ENCODE peak calls at places on chromosomes 6 and 20, in ten cellular contexts. J is CD8-positive, alpha-beta T cell; X is substantia nigra; T is adrenal gland; B is ovary; W is endodermal cell; U is lower lobe of right lung; I is CD4-positive, alpha-beta T cell; V is fibroblast of lung; K is testis. D is an unnamed sample.

GRCh38 chr6:18538315-18538714 is 151.2 kb downstream of the RNF144B start:
- DNase-seq in J (no peak), X (no peak), T (no peak), B (no peak), W (no peak), U (no peak), I (no peak), V (no peak), K (no peak), D (no peak)

GRCh38 chr6:150900049-150900448 is 34.5 kb downstream of the MTHFD1L start:
- DNase-seq in J (no peak), X (no peak), T (no peak), B (no peak), W (no peak), U (no peak), I (no peak), V (no peak), K (no peak), D (no peak)

GRCh38 chr6:120903836-120904235 is 430.4 kb downstream of the TBC1D32 start:
- DNase-seq in J (no peak), X (no peak), T (no peak), B (no peak), W (no peak), U (no peak), I (no peak), V (no peak), K (no peak), D (no peak)

GRCh38 chr6:108160009-108160408 is 5.8 kb upstream of the NR2E1 start:
- DNase-seq in J (no peak), X (no peak), T (no peak), B (no peak), W (no peak), U (no peak), I (no peak), V (no peak), K (no peak), D (no peak)

GRCh38 chr20:55893031-55893430 is 112.3 kb downstream of the CBLN4 start:
- DNase-seq in J (no peak), X (no peak), T (no peak), B (no peak), W (no peak), U (no peak), I (no peak), V (no peak), K (no peak), D (no peak)

GRCh38 chr20:57097245-57097935 is 169.1 kb downstream of the BMP7 start:
- DNase-seq in J (no peak), X (no peak), T (no peak), B (no peak), W (no peak), U (no peak), I (no peak), V (no peak), K (peak), D (no peak)

GRCh38 chr6:166456360-166457156 is 73.8 kb upstream of the MPC1 start:
- DNase-seq in J (no peak), X (no peak), T (no peak), B (no peak), W (peak), U (no peak), I (no peak), V (peak), K (no peak), D (no peak)

GRCh38 chr20:7285918-7286556 is 518.6 kb downstream of the BMP2 start:
- DNase-seq in J (no peak), X (peak), T (peak), B (peak), W (peak), U (peak), I (no peak), V (peak), K (peak), D (peak)

GRCh38 chr6:108002365-108003221 is 44.6 kb upstream of the SEC63 start:
- DNase-seq in J (no peak), X (peak), T (no peak), B (no peak), W (peak), U (no peak), I (no peak), V (no peak), K (no peak), D (peak)

GRCh38 chr6:170130771-170131241 is 160.1 kb downstream of the DLL1 start:
- DNase-seq in J (no peak), X (no peak), T (peak), B (no peak), W (no peak), U (no peak), I (no peak), V (no peak), K (peak), D (no peak)

GRCh38 chr20:13318871-13319521 is 97.9 kb downstream of the ISM1 start:
- DNase-seq in J (no peak), X (no peak), T (no peak), B (no peak), W (no peak), U (no peak), I (no peak), V (no peak), K (no peak), D (no peak)

GRCh38 chr6:155188707-155189496 is 74.9 kb upstream of the CLDN20 start:
- DNase-seq in J (no peak), X (no peak), T (no peak), B (no peak), W (no peak), U (no peak), I (no peak), V (peak), K (no peak), D (no peak)

GRCh38 chr20:63567382-63568169 is 6.5 kb downstream of the HELZ2 start:
- DNase-seq in J (peak), X (no peak), T (no peak), B (no peak), W (no peak), U (peak), I (peak), V (no peak), K (no peak), D (no peak)

GRCh38 chr6:155670655-155671054 is 215.0 kb upstream of the NOX3 start:
- DNase-seq in J (no peak), X (no peak), T (no peak), B (no peak), W (no peak), U (no peak), I (no peak), V (no peak), K (no peak), D (no peak)

GRCh38 chr6:154848580-154848979 is 115.4 kb downstream of the SCAF8 start:
- DNase-seq in J (no peak), X (no peak), T (no peak), B (no peak), W (no peak), U (no peak), I (no peak), V (peak), K (no peak), D (no peak)

GRCh38 chr6:101513181-101513580 is 119.7 kb downstream of the GRIK2 start:
- DNase-seq in J (no peak), X (no peak), T (no peak), B (no peak), W (no peak), U (no peak), I (no peak), V (no peak), K (no peak), D (no peak)

GRCh38 chr20:36472656-36473071 is 68.7 kb upstream of the MYL9 start:
- DNase-seq in J (no peak), X (no peak), T (peak), B (peak), W (peak), U (peak), I (no peak), V (no peak), K (no peak), D (no peak)

GRCh38 chr6:157761331-157761921 is 61.6 kb upstream of the SNX9 start:
- DNase-seq in J (no peak), X (no peak), T (no peak), B (no peak), W (no peak), U (no peak), I (no peak), V (peak), K (no peak), D (no peak)

GRCh38 chr6:157758516-157759023 is 64.5 kb upstream of the SNX9 start:
- DNase-seq in J (no peak), X (no peak), T (peak), B (no peak), W (peak), U (no peak), I (no peak), V (no peak), K (no peak), D (no peak)

GRCh38 chr6:157759028-157759427 is 64.0 kb upstream of the SNX9 start:
- DNase-seq in J (no peak), X (no peak), T (no peak), B (no peak), W (peak), U (no peak), I (no peak), V (no peak), K (no peak), D (no peak)

GRCh38 chr6:157760589-157761330 is 62.3 kb upstream of the SNX9 start:
- DNase-seq in J (no peak), X (no peak), T (no peak), B (no peak), W (peak), U (no peak), I (no peak), V (peak), K (no peak), D (no peak)

DNA sequence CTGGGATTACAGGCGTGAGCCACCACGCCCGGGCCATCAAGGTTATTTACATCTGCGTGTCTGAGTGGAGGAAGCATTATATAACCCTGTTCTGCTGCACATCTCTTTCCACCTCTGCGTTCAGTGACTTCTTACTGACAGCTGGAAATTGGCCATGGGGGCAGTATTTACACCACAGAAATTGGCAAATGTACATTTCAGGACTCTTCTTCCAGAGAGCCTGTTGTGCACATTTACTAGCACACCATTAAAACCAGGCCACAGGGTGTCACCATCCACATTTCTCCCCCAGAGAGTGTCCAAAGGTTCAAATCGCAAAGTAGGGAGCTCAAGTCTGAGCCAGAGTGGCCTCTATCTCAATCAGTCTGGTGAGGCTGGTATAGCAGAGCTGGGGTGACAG is 62.9 kb upstream of the SNX9 start:
- DNase-seq in J (no peak), X (no peak), T (no peak), B (no peak), W (peak), U (no peak), I (no peak), V (peak), K (no peak), D (no peak)
- H3K27ac ChIP-seq in J (no peak), X (no peak), T (no peak), B (no peak), W (no peak), U (no peak), I (no peak), V (peak), K (no peak), D (peak)

DNA sequence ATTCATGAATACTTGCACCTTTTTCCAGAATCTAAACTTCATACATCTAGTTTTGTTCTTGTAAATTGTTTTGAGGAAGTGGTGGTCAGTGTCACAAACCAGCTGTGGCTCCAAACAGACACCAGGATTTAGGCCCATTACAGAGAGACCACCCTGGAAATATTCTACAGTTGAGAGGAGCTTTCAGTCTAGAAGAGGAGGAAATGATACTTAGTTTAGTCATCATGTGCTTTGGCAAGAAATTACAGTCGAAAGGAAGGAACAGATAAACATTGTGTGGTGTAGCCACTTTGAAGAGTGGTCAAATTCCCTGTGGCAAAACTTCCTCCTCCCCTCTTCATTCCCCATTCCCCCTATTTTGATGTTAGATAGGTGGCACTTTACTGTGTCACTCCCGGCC is 15.7 kb downstream of the DCBLD1 start:
- DNase-seq in J (no peak), X (no peak), T (no peak), B (no peak), W (no peak), U (no peak), I (no peak), V (peak), K (no peak), D (no peak)
- H3K27ac ChIP-seq in J (no peak), X (no peak), T (no peak), B (no peak), W (no peak), U (peak), I (no peak), V (peak), K (no peak), D (no peak)

DNA sequence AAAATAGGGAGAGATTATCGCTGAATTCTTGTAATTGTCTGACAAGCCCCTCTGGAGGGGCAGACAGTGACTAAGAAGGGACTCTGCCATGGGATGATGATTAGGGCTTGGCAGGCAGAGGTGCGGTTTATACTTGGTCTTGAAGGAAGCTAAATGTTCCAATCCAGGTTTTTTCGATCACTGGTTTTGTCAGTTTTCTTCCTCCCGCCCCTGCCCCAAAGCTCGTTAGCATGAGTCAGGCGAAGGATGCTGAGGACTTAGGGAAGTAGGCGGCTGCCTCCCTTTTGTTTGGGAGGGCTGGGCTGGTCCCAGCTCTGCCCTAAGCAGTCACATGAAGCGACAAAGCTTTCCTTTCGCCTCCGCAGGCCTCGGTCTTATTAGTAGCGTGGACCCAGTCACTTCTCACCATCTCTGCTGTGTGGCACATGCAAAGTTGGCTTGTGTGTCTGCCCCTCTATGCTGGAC is 314.2 kb downstream of the CDC5L start:
- DNase-seq in J (no peak), X (no peak), T (no peak), B (no peak), W (peak), U (no peak), I (no peak), V (no peak), K (no peak), D (no peak)
- H3K27ac ChIP-seq in J (no peak), X (no peak), T (no peak), B (no peak), W (no peak), U (no peak), I (no peak), V (no peak), K (no peak), D (no peak)

GRCh38 chr20:43726333-43726732 is 469 bp downstream of the GTSF1L start:
- DNase-seq in J (no peak), X (no peak), T (no peak), B (no peak), W (no peak), U (no peak), I (no peak), V (no peak), K (no peak), D (no peak)
- H3K27ac ChIP-seq in J (no peak), X (no peak), T (no peak), B (no peak), W (no peak), U (no peak), I (no peak), V (no peak), K (no peak), D (no peak)

DNA sequence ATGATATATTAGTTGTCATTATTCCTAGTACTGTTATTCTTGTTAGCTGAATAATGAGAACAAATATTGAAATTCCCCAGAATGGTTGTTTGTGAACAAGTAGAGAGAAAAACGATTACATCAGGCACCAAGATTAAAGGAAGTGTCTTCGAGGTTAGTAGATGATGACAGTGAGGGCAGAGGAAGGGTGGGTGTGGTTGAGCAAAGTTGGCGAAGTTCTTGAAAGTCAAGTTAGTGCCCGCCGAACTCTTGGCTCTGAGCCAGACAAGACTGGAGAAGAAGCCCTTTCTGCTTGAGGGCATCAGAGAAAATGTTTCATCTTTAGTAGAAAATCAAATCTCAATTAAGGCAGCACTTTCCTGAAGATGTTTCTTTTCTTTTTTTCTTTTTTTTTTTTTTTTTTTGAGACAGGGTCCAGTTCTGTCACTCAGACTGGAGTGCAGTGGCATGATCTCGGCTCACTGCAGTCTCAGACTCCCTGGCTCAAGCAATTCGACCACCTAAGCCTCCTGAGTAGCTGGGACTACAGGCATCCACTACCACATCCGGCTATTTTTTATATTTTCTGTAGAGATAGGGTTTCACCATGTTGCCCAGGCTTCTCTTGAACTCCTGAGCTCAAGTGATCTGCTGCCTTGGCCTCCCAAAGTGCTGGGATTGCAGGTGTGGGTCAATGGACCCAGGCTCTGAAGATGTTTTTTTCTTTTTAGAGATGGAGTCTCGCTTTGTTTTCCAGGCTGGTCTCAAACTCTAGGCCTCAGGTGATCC is 77.1 kb downstream of the SGK1 start:
- DNase-seq in J (peak), X (no peak), T (peak), B (no peak), W (no peak), U (peak), I (peak), V (no peak), K (peak), D (no peak)
- H3K27ac ChIP-seq in J (peak), X (no peak), T (no peak), B (no peak), W (no peak), U (no peak), I (peak), V (no peak), K (no peak), D (no peak)

DNA sequence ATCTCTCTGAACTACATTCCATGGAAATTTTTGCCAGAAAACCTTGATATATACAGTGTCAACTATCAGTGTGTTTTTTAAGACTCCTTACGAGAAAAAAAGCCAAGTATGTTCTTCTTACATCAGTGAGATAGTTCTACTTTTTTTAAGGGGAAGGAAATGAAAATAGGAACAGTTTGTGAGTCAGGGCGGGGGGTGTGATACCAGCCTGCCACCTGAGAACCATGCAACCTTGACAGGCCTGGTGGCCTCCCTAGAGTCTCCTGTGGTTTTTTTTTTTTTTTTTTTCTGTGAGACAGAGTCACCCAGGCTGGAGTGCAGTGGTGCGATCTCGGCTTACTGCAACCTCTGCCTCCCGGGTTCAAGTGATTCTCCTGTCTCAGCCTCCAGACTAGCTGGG is 96.3 kb upstream of the GCM1 start:
- DNase-seq in J (no peak), X (no peak), T (no peak), B (no peak), W (no peak), U (peak), I (no peak), V (no peak), K (no peak), D (no peak)
- H3K27ac ChIP-seq in J (no peak), X (no peak), T (no peak), B (no peak), W (no peak), U (no peak), I (no peak), V (no peak), K (no peak), D (no peak)

DNA sequence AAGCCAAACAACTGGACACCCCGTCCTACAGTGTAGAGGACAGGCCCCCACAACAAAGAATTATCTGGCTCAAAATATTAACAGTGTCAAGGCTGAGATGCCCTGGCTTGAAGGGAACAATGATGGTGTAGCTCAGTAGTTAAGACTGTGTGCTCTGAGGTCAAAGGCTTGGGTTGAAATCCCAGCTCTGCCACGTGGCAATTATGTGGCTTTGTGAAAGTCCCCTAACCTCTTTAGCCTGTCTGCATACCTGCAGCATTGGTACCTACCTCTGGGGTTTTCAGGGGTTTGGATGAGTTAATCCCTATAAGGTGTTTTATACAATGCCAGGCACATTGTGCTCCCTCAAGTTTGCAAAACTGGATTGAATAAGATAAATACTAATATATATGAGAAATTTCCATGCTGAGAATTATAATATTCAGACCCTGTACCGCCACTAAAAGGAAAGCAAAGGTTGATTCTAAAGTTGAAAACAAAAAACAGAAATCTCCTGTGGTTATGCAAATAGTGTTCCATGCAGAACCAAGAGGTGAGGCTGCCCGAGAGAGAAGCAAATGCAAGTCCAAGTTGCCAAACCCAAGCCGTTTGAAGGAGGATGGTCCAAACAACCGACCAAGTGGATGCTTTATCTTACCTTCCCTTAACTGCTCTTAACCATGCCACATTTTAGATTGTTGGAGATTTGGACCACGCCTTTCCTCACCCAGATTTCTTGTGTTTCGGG is 199.8 kb downstream of the NFATC2 start:
- DNase-seq in J (no peak), X (no peak), T (no peak), B (no peak), W (no peak), U (no peak), I (no peak), V (no peak), K (no peak), D (no peak)
- H3K27ac ChIP-seq in J (no peak), X (no peak), T (no peak), B (no peak), W (no peak), U (no peak), I (no peak), V (no peak), K (no peak), D (no peak)

GRCh38 chr6:2843138-2843740 is 1.6 kb upstream of the SERPINB1 start:
- DNase-seq in J (no peak), X (no peak), T (no peak), B (no peak), W (no peak), U (no peak), I (no peak), V (no peak), K (no peak), D (no peak)
- H3K27ac ChIP-seq in J (no peak), X (no peak), T (no peak), B (no peak), W (no peak), U (peak), I (no peak), V (no peak), K (no peak), D (no peak)